ENCODE peak calls at places on chromosome 10, in nine cellular contexts. J is Right ventricle myocardium superior; F is fibroblast of the conjunctiva; Z is activated CD8-positive, alpha-beta memory T cell treated with anti-CD3 and anti-CD28 coated beads for 24 hours; G is heart left ventricle; P is EL; B is memory B cell; L is AG04450; V is Ammon's horn. S is an unnamed sample.
A peak's percentile ranks its signal among the peaks of the same experiment; 100 is the strongest.

GRCh38 chr10:51960494-51960895 is 261.1 kb upstream of the CSTF2T start:
- DNase-seq in J (no peak), F (peak; percentile 47), Z (no peak), G (no peak), P (peak; percentile 38), B (no peak), L (peak; percentile 33), V (peak; percentile 62), S (peak; percentile 8)

GRCh38 chr10:65194131-65194530 is 1672.9 kb downstream of the REEP3 start:
- DNase-seq in J (no peak), F (no peak), Z (no peak), G (no peak), P (no peak), B (no peak), L (no peak), V (peak; percentile 81), S (peak; percentile 14)

GRCh38 chr10:101611506-101611905 is 23.4 kb downstream of the DPCD start:
- DNase-seq in J (no peak), F (no peak), Z (no peak), G (no peak), P (peak; percentile 57), B (no peak), L (no peak), V (no peak), S (no peak)

GRCh38 chr10:50536617-50537252 is 87.0 kb downstream of the SGMS1 start:
- DNase-seq in J (no peak), F (no peak), Z (no peak), G (no peak), P (peak; percentile 31), B (no peak), L (no peak), V (no peak), S (no peak)

GRCh38 chr10:23203369-23204325 is 11.5 kb downstream of the PTF1A start:
- DNase-seq in J (no peak), F (no peak), Z (no peak), G (no peak), P (no peak), B (no peak), L (no peak), V (no peak), S (no peak)

GRCh38 chr10:1274098-1274745 is 218.0 kb downstream of the WDR37 start:
- DNase-seq in J (no peak), F (no peak), Z (no peak), G (no peak), P (no peak), B (no peak), L (no peak), V (no peak), S (peak; percentile 9)

GRCh38 chr10:77332256-77332655 is 305.4 kb downstream of the KCNMA1 start:
- DNase-seq in J (no peak), F (no peak), Z (no peak), G (no peak), P (no peak), B (no peak), L (no peak), V (peak; percentile 68), S (no peak)

GRCh38 chr10:29735628-29736324 is 101.0 kb upstream of the SVIL start:
- DNase-seq in J (peak; percentile 91), F (no peak), Z (peak; percentile 96), G (peak; percentile 88), P (peak; percentile 59), B (peak; percentile 27), L (no peak), V (peak; percentile 47), S (peak; percentile 98)

GRCh38 chr10:46220187-46220586 is 66.6 kb upstream of the ANTXRL start:
- DNase-seq in J (no peak), F (no peak), Z (no peak), G (no peak), P (no peak), B (no peak), L (no peak), V (no peak), S (no peak)

GRCh38 chr10:128178319-128178937 is 52.2 kb upstream of the MKI67 start:
- DNase-seq in J (no peak), F (no peak), Z (peak; percentile 68), G (no peak), P (peak; percentile 34), B (no peak), L (no peak), V (no peak), S (no peak)

GRCh38 chr10:129779126-129779525 is 184.9 kb downstream of the EBF3 start:
- DNase-seq in J (no peak), F (no peak), Z (no peak), G (no peak), P (no peak), B (no peak), L (no peak), V (no peak), S (no peak)

GRCh38 chr10:80504897-80505465 is 32.7 kb upstream of the SH2D4B start:
- DNase-seq in J (peak; percentile 48), F (no peak), Z (no peak), G (no peak), P (no peak), B (no peak), L (no peak), V (no peak), S (no peak)

GRCh38 chr10:76764177-76764576 is 873.4 kb downstream of the KCNMA1 start:
- DNase-seq in J (no peak), F (no peak), Z (no peak), G (no peak), P (no peak), B (no peak), L (no peak), V (no peak), S (no peak)

GRCh38 chr10:70887804-70888800 is at the start of gene PCBD1:
- DNase-seq in J (peak; percentile 88), F (peak; percentile 40), Z (peak; percentile 86), G (peak; percentile 81), P (peak; percentile 65), B (peak; percentile 57), L (peak; percentile 4), V (peak; percentile 74), S (peak; percentile 78)

GRCh38 chr10:117443677-117444022 is 68.4 kb upstream of the PDZD8 start:
- DNase-seq in J (no peak), F (no peak), Z (no peak), G (no peak), P (no peak), B (no peak), L (no peak), V (no peak), S (no peak)

GRCh38 chr10:96271017-96271815 is at the start of gene BLNK:
- DNase-seq in J (peak; percentile 78), F (no peak), Z (no peak), G (peak; percentile 32), P (no peak), B (peak; percentile 54), L (peak; percentile 3), V (peak; percentile 70), S (no peak)

GRCh38 chr10:46272863-46273415 is 13.9 kb upstream of the ANTXRL start:
- DNase-seq in J (no peak), F (no peak), Z (peak; percentile 56), G (no peak), P (no peak), B (no peak), L (no peak), V (no peak), S (no peak)

GRCh38 chr10:62763155-62763554 is 41.4 kb upstream of the ADO start:
- DNase-seq in J (peak; percentile 82), F (no peak), Z (no peak), G (peak; percentile 60), P (no peak), B (no peak), L (no peak), V (no peak), S (no peak)

GRCh38 chr10:42690449-42691360 is 52.3 kb upstream of the ZNF33B start:
- DNase-seq in J (no peak), F (no peak), Z (no peak), G (no peak), P (no peak), B (no peak), L (no peak), V (no peak), S (peak; percentile 97)

GRCh38 chr10:58818889-58819288 is 306.2 kb downstream of the BICC1 start:
- DNase-seq in J (no peak), F (peak; percentile 85), Z (no peak), G (no peak), P (peak; percentile 80), B (no peak), L (peak; percentile 44), V (no peak), S (peak; percentile 30)

GRCh38 chr10:30413996-30414576 is 19.9 kb upstream of the MAP3K8 start:
- DNase-seq in J (no peak), F (no peak), Z (no peak), G (no peak), P (peak; percentile 60), B (peak; percentile 58), L (no peak), V (peak; percentile 71), S (peak; percentile 45)

GRCh38 chr10:126321455-126321854 is 66.8 kb downstream of the ADAM12 start:
- DNase-seq in J (no peak), F (no peak), Z (no peak), G (no peak), P (no peak), B (no peak), L (no peak), V (no peak), S (no peak)